ENCODE peak calls at places on chromosomes 4 and X, in four cellular contexts. G is upper lobe of left lung, F is HFF-Myc, K is foreskin fibroblast. C is an unnamed sample.

GRCh38 chr4:135365065-135365464 is 1163.5 kb upstream of the PABPC4L start:
- DNase-seq in G (no peak), F (no peak), K (no peak), C (peak)

GRCh38 chr4:99180367-99181169 is 36.5 kb upstream of the ADH4 start:
- DNase-seq in G (no peak), F (peak), K (peak), C (peak)

GRCh38 chrX:25873196-25873595 is 264.9 kb upstream of the MAGEB18 start:
- DNase-seq in G (no peak), F (no peak), K (no peak), C (no peak)

GRCh38 chrX:133415276-133416105 is at the start of gene GPC4:
- DNase-seq in G (peak), F (no peak), K (no peak), C (no peak)

GRCh38 chr4:112358415-112358814 is 61.2 kb downstream of the ALPK1 start:
- DNase-seq in G (peak), F (no peak), K (no peak), C (no peak)

GRCh38 chr4:109990307-109991257 is 77.9 kb downstream of the EGF start:
- DNase-seq in G (no peak), F (no peak), K (no peak), C (no peak)

GRCh38 chr4:76879731-76880364 is 18.1 kb downstream of the SOWAHB start:
- DNase-seq in G (no peak), F (no peak), K (peak), C (no peak)

GRCh38 chrX:70169281-70169680 is 8.0 kb upstream of the DGAT2L6 start:
- DNase-seq in G (no peak), F (no peak), K (no peak), C (no peak)

GRCh38 chr4:189845145-189845846 is 95.4 kb upstream of the FRG1 start:
- DNase-seq in G (no peak), F (no peak), K (peak), C (no peak)

GRCh38 chr4:149574973-149575372 is 240.7 kb downstream of the IQCM start:
- DNase-seq in G (no peak), F (no peak), K (no peak), C (no peak)

GRCh38 chr4:151727365-151727764 is 33.4 kb downstream of the GATB start:
- DNase-seq in G (no peak), F (no peak), K (no peak), C (no peak)

GRCh38 chr4:1405636-1406415 is 416 bp downstream of the NKX1-1 start:
- DNase-seq in G (peak), F (no peak), K (no peak), C (no peak)

GRCh38 chr4:24210332-24210902 is 320.6 kb upstream of the PPARGC1A start:
- DNase-seq in G (peak), F (no peak), K (peak), C (peak)

GRCh38 chr4:87009095-87009648 is 74.4 kb downstream of the AFF1 start:
- DNase-seq in G (no peak), F (no peak), K (no peak), C (no peak)
- H3K4me3 ChIP-seq in G (peak), F (no peak), K (no peak), C (no peak)

GRCh38 chrX:135973025-135973547 is 702 bp downstream of the MMGT1 start:
- DNase-seq in G (no peak), F (no peak), K (no peak), C (no peak)
- TF ChIP-seq CTCF in G (no peak), F (no peak), K (no peak), C (peak)

DNA sequence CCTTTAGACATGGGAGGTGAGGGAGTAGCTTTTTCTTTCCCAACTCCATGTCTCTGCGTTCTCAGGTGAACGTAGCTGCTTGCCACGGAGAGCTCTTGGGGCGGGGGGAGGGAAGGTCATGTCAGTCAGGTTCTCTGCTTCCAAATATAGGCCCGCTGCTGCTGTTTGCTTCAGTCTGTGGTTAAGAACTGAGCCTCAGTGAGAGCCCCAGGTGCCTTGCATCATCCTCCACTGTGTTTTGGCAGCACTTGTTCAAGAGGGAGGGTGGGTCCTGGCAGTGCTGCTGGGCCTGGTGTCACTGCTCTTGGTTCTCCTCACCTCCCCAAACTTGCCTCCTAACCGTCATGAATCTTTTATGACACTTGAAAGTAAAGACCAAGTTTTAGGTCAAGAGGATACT is 46.6 kb downstream of the HADH start:
- DNase-seq in G (no peak), F (no peak), K (no peak), C (no peak)
- H3K4me3 ChIP-seq in G (no peak), F (no peak), K (no peak), C (no peak)

GRCh38 chr4:133320576-133321170 is 171.6 kb downstream of the PCDH10 start:
- DNase-seq in G (no peak), F (no peak), K (no peak), C (no peak)
- TF ChIP-seq CTCF in G (no peak), F (peak), K (peak), C (peak)

GRCh38 chr4:42488554-42488953 is 91.3 kb downstream of the SHISA3 start:
- DNase-seq in G (no peak), F (no peak), K (no peak), C (no peak)
- H3K4me3 ChIP-seq in G (no peak), F (no peak), K (no peak), C (no peak)